ENCODE peak calls at places on chromosome 20, in five cellular contexts. C is cardiac fibroblast, V is GM13976, Y is CD14-positive monocyte, O is body of pancreas. F is an unnamed sample.

GRCh38 chr20:31590717-31591225 is 14.3 kb upstream of the ID1 start:
- DNase-seq in C (no peak), O (no peak), Y (no peak), V (no peak), F (no peak)

GRCh38 chr20:39775110-39775509 is 813.0 kb downstream of the DHX35 start:
- DNase-seq in Y (no peak), O (peak), C (peak), V (no peak), F (no peak)

GRCh38 chr20:4022386-4023350 is 7.3 kb upstream of the RNF24 start:
- DNase-seq in V (no peak), O (no peak), Y (no peak), C (no peak), F (no peak)

GRCh38 chr20:34581341-34582189 is 23.0 kb downstream of the MAP1LC3A start:
- DNase-seq in Y (no peak), O (no peak), V (peak), C (peak), F (no peak)

GRCh38 chr20:4876301-4876700 is 125.0 kb downstream of the SLC23A2 start:
- DNase-seq in O (no peak), C (no peak), Y (no peak), V (no peak), F (no peak)

GRCh38 chr20:23020230-23020629 is 14.9 kb upstream of the SSTR4 start:
- DNase-seq in C (no peak), Y (no peak), O (no peak), V (no peak), F (no peak)

GRCh38 chr20:37547912-37548311 is 20.2 kb upstream of the BLCAP start:
- DNase-seq in V (no peak), O (no peak), Y (no peak), C (no peak), F (no peak)

GRCh38 chr20:63580796-63581461 is 6.9 kb upstream of the HELZ2 start:
- DNase-seq in C (peak), Y (no peak), V (peak), O (no peak), F (no peak)

GRCh38 chr20:48932375-48932941 is 10.9 kb downstream of the ARFGEF2 start:
- DNase-seq in C (peak), O (no peak), V (no peak), Y (no peak), F (no peak)

GRCh38 chr20:42531675-42531985 is 658.1 kb downstream of the PTPRT start:
- DNase-seq in O (peak), Y (no peak), V (no peak), C (no peak), F (no peak)

GRCh38 chr20:59835448-59836395 is 97.7 kb downstream of the SYCP2 start:
- DNase-seq in C (peak), O (no peak), Y (no peak), V (peak), F (no peak)

GRCh38 chr20:52457826-52458225 is 266.2 kb upstream of the ZFP64 start:
- DNase-seq in O (no peak), C (peak), Y (no peak), V (no peak), F (no peak)

GRCh38 chr20:47343007-47343472 is 13.5 kb downstream of the ZMYND8 start:
- DNase-seq in Y (no peak), C (no peak), O (no peak), V (no peak), F (no peak)

GRCh38 chr20:48335421-48336090 is 492.2 kb downstream of the PREX1 start:
- DNase-seq in Y (no peak), V (no peak), O (no peak), C (no peak), F (no peak)

GRCh38 chr20:23659989-23660837 is 22.5 kb upstream of the CST3 start:
- DNase-seq in C (peak), V (no peak), O (no peak), Y (no peak), F (no peak)

GRCh38 chr20:40648505-40649072 is 40.4 kb downstream of the MAFB start:
- DNase-seq in V (no peak), O (peak), C (no peak), Y (no peak), F (no peak)

GRCh38 chr20:32010096-32010495 is at the start of gene CCM2L:
- DNase-seq in V (no peak), O (no peak), Y (no peak), C (no peak), F (no peak)

GRCh38 chr20:22815584-22815983 is 219.5 kb upstream of the SSTR4 start:
- DNase-seq in C (no peak), O (no peak), Y (no peak), V (no peak), F (no peak)

GRCh38 chr20:54123587-54124180 is 50.1 kb downstream of the CYP24A1 start:
- DNase-seq in V (no peak), Y (no peak), O (peak), C (peak), F (no peak)

GRCh38 chr20:48742912-48743680 is 84.7 kb downstream of the PREX1 start:
- DNase-seq in O (no peak), V (no peak), Y (no peak), C (no peak), F (peak)

GRCh38 chr20:39429716-39430115 is 467.6 kb downstream of the DHX35 start:
- DNase-seq in C (no peak), O (peak), V (no peak), Y (no peak), F (no peak)

GRCh38 chr20:33531047-33531877 is 41.4 kb downstream of the CBFA2T2 start:
- DNase-seq in V (no peak), Y (no peak), O (no peak), C (peak), F (no peak)

GRCh38 chr20:3398681-3399252 is 8.7 kb downstream of the DNAAF9 start:
- DNase-seq in V (no peak), C (peak), Y (no peak), O (no peak), F (no peak)

GRCh38 chr20:10540636-10541493 is 105.8 kb downstream of the SLX4IP start:
- DNase-seq in C (peak), Y (no peak), O (no peak), V (no peak), F (no peak)

GRCh38 chr20:41166201-41167117 is 29.1 kb downstream of the PLCG1 start:
- DNase-seq in O (no peak), V (no peak), C (no peak), Y (peak), F (peak)

GRCh38 chr20:24681634-24682495 is 212.4 kb downstream of the SYNDIG1 start:
- DNase-seq in O (no peak), Y (no peak), V (no peak), C (no peak), F (peak)

GRCh38 chr20:45100563-45101245 is at the start of gene KCNS1:
- DNase-seq in C (no peak), O (peak), Y (no peak), V (no peak), F (no peak)

GRCh38 chr20:5061209-5061608 is 58.5 kb downstream of the PCNA start:
- DNase-seq in C (peak), O (no peak), V (no peak), Y (no peak), F (no peak)

GRCh38 chr20:8901237-8902025 is 167.5 kb upstream of the PLCB4 start:
- DNase-seq in Y (no peak), C (peak), V (no peak), O (peak), F (no peak)

GRCh38 chr20:3727333-3728035 is 5.0 kb upstream of the HSPA12B start:
- DNase-seq in O (no peak), C (peak), Y (no peak), V (no peak), F (peak)

GRCh38 chr20:22403860-22404608 is 180.3 kb downstream of the FOXA2 start:
- DNase-seq in V (no peak), C (no peak), Y (no peak), O (peak), F (no peak)

GRCh38 chr20:47681977-47682812 is 103.1 kb downstream of the SULF2 start:
- DNase-seq in Y (no peak), O (peak), V (no peak), C (peak), F (no peak)

GRCh38 chr20:16607364-16608264 is 34.4 kb upstream of the KIF16B start:
- DNase-seq in C (no peak), O (peak), V (no peak), Y (no peak), F (no peak)

GRCh38 chr20:44204156-44204831 is 6.3 kb downstream of the OSER1 start:
- DNase-seq in C (peak), Y (no peak), O (peak), V (no peak), F (no peak)

GRCh38 chr20:23114448-23114847 is 28.3 kb upstream of the CD93 start:
- DNase-seq in O (no peak), C (no peak), V (no peak), Y (no peak), F (no peak)

GRCh38 chr20:4065405-4065841 is 50.1 kb upstream of the RNF24 start:
- DNase-seq in O (no peak), Y (no peak), C (peak), V (no peak), F (no peak)

GRCh38 chr20:64150756-64151633 is 13.3 kb upstream of the MYT1 start:
- DNase-seq in Y (peak), V (no peak), O (no peak), C (no peak), F (peak)

GRCh38 chr20:1124416-1124815 is 6.0 kb downstream of the PSMF1 start:
- DNase-seq in V (no peak), Y (no peak), O (no peak), C (no peak), F (no peak)

GRCh38 chr20:46172455-46172854 is 54.3 kb downstream of the CD40 start:
- DNase-seq in O (no peak), Y (no peak), V (no peak), C (no peak), F (no peak)

GRCh38 chr20:46175127-46175494 is 57.0 kb downstream of the CD40 start:
- DNase-seq in Y (no peak), V (no peak), C (no peak), O (no peak), F (no peak)

GRCh38 chr20:46173652-46174468 is 55.7 kb downstream of the CD40 start:
- DNase-seq in Y (no peak), V (no peak), O (no peak), C (no peak), F (no peak)

GRCh38 chr20:46172961-46173536 is 54.9 kb downstream of the CD40 start:
- DNase-seq in C (no peak), Y (no peak), V (no peak), O (no peak), F (no peak)

GRCh38 chr20:46174469-46175126 is 56.5 kb downstream of the CD40 start:
- DNase-seq in V (peak), Y (peak), C (peak), O (peak), F (no peak)
- TF ChIP-seq CTCF in V (peak), Y (peak), C (peak), O (peak), F (peak)

GRCh38 chr20:50317644-50318043 is 127.0 kb downstream of the CEBPB start:
- DNase-seq in V (no peak), O (no peak), C (no peak), Y (no peak), F (no peak)
- TF ChIP-seq CTCF in V (no peak), O (no peak), C (no peak), Y (no peak), F (no peak)

GRCh38 chr20:12660918-12661317 is 347.9 kb upstream of the SPTLC3 start:
- DNase-seq in Y (no peak), V (no peak), C (no peak), O (peak), F (no peak)
- TF ChIP-seq CTCF in Y (no peak), V (no peak), C (no peak), O (no peak), F (peak)

GRCh38 chr20:36482044-36482473 is 59.3 kb upstream of the MYL9 start:
- DNase-seq in C (no peak), O (peak), Y (no peak), V (no peak), F (no peak)

GRCh38 chr20:36481380-36482043 is 59.8 kb upstream of the MYL9 start:
- DNase-seq in Y (no peak), V (no peak), O (no peak), C (no peak), F (no peak)

GRCh38 chr20:36478137-36478905 is 63.0 kb upstream of the MYL9 start:
- DNase-seq in Y (no peak), V (no peak), O (no peak), C (peak), F (no peak)

GRCh38 chr20:36480456-36481048 is 60.8 kb upstream of the MYL9 start:
- DNase-seq in O (no peak), Y (no peak), C (no peak), V (no peak), F (no peak)

GRCh38 chr20:36479938-36480337 is 61.4 kb upstream of the MYL9 start:
- DNase-seq in O (no peak), V (no peak), Y (no peak), C (no peak), F (no peak)
- TF ChIP-seq CTCF in O (no peak), V (no peak), Y (no peak), C (no peak), F (peak)

GRCh38 chr20:62368303-62368628 is 1.2 kb upstream of the LAMA5 start:
- DNase-seq in Y (no peak), C (no peak), V (no peak), O (no peak), F (no peak)

GRCh38 chr20:62367483-62368302 is 581 bp upstream of the LAMA5 start:
- DNase-seq in O (peak), Y (no peak), C (no peak), V (no peak), F (no peak)

GRCh38 chr20:62369508-62370114 is 2.5 kb upstream of the LAMA5 start:
- DNase-seq in V (no peak), C (no peak), Y (no peak), O (no peak), F (no peak)

GRCh38 chr20:62370115-62370806 is 3.1 kb upstream of the LAMA5 start:
- DNase-seq in O (no peak), C (no peak), Y (no peak), V (peak), F (no peak)

GRCh38 chr20:62368629-62369507 is 1.8 kb upstream of the LAMA5 start:
- DNase-seq in O (no peak), V (peak), C (peak), Y (no peak), F (no peak)
- TF ChIP-seq CTCF in O (peak), V (peak), C (peak), Y (peak), F (peak)

GRCh38 chr20:36217226-36217625 is 19.1 kb upstream of the AAR2 start:
- DNase-seq in C (no peak), V (no peak), O (no peak), Y (no peak), F (no peak)
- TF ChIP-seq CTCF in C (no peak), V (no peak), O (no peak), Y (no peak), F (peak)

GRCh38 chr20:20821496-20822260 is 109.2 kb upstream of the RALGAPA2 start:
- DNase-seq in C (no peak), V (no peak), O (no peak), Y (no peak), F (no peak)

GRCh38 chr20:20816969-20817368 is 104.5 kb upstream of the RALGAPA2 start:
- DNase-seq in C (no peak), Y (no peak), V (no peak), O (no peak), F (no peak)

GRCh38 chr20:20823469-20823868 is 111.0 kb upstream of the RALGAPA2 start:
- DNase-seq in Y (peak), V (no peak), C (no peak), O (peak), F (no peak)

GRCh38 chr20:20820780-20821495 is 108.5 kb upstream of the RALGAPA2 start:
- DNase-seq in V (no peak), O (no peak), Y (no peak), C (no peak), F (no peak)

GRCh38 chr20:20820104-20820503 is 107.7 kb upstream of the RALGAPA2 start:
- DNase-seq in C (peak), O (peak), V (no peak), Y (no peak), F (no peak)
- TF ChIP-seq CTCF in C (peak), O (peak), V (peak), Y (peak), F (peak)

DNA sequence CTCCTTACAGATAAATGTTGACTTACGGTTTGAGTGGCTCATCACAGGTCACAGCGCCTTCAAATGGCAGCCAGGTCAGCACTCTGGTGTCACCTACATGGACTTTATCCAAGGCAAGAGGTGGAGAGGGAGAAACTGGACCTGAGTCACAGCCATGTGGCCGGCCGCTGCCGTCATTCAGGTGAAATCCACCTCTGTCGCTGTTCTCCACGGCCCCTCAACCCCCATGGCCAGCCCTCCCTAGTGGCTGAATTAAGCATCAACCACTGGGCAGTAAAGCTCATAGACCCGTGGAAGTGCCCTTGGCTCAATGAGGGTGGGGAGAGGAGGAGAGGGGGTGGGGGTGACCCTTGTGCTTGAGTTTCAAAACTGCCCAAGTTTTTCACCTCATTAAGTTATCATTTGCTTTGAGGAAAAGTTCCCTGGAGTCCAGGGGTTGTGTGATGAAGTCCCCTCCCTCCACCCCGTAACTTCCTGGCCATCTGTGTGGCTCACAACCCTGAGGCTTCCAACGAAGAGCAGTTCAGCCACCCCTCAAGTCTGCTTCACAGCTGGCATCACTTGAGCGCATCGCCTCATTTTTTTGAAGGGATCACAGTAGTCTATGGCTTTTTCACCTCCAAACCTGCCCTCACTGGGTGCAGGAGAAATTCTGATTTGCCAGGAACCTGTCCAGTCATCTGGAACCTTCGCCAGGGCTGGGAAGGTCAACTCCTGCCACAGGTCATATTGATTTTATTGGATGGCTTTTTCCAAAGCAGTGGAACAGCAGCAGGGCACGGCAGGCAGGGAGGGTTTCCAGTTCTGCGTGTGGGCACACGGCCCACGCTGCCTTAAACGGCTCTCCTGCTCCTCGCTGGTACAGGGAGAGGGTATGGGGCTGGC is 43.5 kb upstream of the APCDD1L start:
- DNase-seq in Y (no peak), C (no peak), O (no peak), V (no peak), F (no peak)
- TF ChIP-seq CTCF in Y (no peak), C (no peak), O (no peak), V (no peak), F (no peak)

DNA sequence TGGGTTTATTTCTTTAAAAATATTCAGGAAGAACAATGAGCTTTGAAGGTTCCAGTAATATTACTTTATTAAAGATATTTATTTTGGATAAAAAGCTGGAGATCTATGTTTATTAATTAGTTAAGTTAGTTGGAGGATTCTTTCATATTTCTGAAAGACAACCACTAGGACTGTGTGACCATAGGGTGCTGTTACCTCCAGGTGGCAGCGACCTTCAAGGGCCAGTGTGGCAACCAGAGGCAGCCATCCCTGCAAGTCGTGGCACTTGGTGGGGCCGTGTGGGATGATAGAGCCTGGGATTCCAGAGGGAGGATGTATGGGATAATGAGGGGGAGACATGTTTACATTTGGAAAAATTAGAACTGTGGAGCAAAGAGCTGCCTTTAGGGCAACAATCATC is 95.5 kb upstream of the SCP2D1 start:
- DNase-seq in C (no peak), V (no peak), Y (no peak), O (no peak), F (no peak)
- TF ChIP-seq CTCF in C (no peak), V (no peak), Y (no peak), O (no peak), F (no peak)

GRCh38 chr20:50290815-50291214 is 100.2 kb downstream of the CEBPB start:
- DNase-seq in O (no peak), Y (no peak), V (no peak), C (no peak), F (no peak)
- TF ChIP-seq CTCF in O (no peak), Y (no peak), V (no peak), C (no peak), F (no peak)

F was measured in chondrocyte.